ENCODE peak calls at places on chromosomes 5 and 9, in five cellular contexts. One of them, this sample, is unnamed.

GRCh38 chr5:161115941-161116340 is 263.9 kb upstream of the ATP10B start:
- DNase-seq in GM12878: no peak
- DNase-seq in HepG2: no peak
- DNase-seq in NT2/D1: no peak
- DNase-seq in H1: no peak
- DNase-seq in this sample: no peak

GRCh38 chr9:133828338-133828997 is 90.3 kb upstream of the SARDH start:
- DNase-seq in NT2/D1: no peak
- DNase-seq in HepG2: no peak
- DNase-seq in GM12878: no peak
- DNase-seq in H1: no peak
- DNase-seq in this sample: no peak

GRCh38 chr5:126354857-126355731 is 68.1 kb upstream of the GRAMD2B start:
- DNase-seq in NT2/D1: no peak
- DNase-seq in GM12878: no peak
- DNase-seq in H1: no peak
- DNase-seq in HepG2: no peak
- DNase-seq in this sample: no peak

GRCh38 chr5:115052948-115053347 is 116.8 kb downstream of the TRIM36 start:
- DNase-seq in GM12878: no peak
- DNase-seq in H1: no peak
- DNase-seq in NT2/D1: no peak
- DNase-seq in HepG2: no peak
- DNase-seq in this sample: no peak

GRCh38 chr5:17415282-17415681 is 82.7 kb upstream of the TAF11L2 start:
- DNase-seq in H1: no peak
- DNase-seq in NT2/D1: no peak
- DNase-seq in HepG2: no peak
- DNase-seq in GM12878: no peak
- DNase-seq in this sample: no peak

GRCh38 chr5:94830520-94830919 is 212.1 kb downstream of the SLF1 start:
- DNase-seq in GM12878: no peak
- DNase-seq in HepG2: no peak
- DNase-seq in NT2/D1: no peak
- DNase-seq in H1: no peak
- DNase-seq in this sample: peak; percentile 9

GRCh38 chr5:149363345-149363744 is 5.5 kb downstream of the PCYOX1L start:
- DNase-seq in H1: no peak
- DNase-seq in HepG2: no peak
- DNase-seq in GM12878: no peak
- DNase-seq in NT2/D1: no peak
- DNase-seq in this sample: no peak

GRCh38 chr5:142426129-142426641 is 101.4 kb upstream of the SPRY4 start:
- DNase-seq in H1: no peak
- DNase-seq in NT2/D1: no peak
- DNase-seq in HepG2: no peak
- DNase-seq in GM12878: no peak
- DNase-seq in this sample: no peak

GRCh38 chr9:33867747-33868429 is 50.9 kb downstream of the UBE2R2 start:
- DNase-seq in H1: peak; percentile 41
- DNase-seq in GM12878: no peak
- DNase-seq in HepG2: no peak
- DNase-seq in NT2/D1: no peak
- DNase-seq in this sample: no peak

GRCh38 chr5:126741361-126741760 is 35.6 kb upstream of the LMNB1 start:
- DNase-seq in HepG2: no peak
- DNase-seq in GM12878: no peak
- DNase-seq in H1: no peak
- DNase-seq in NT2/D1: no peak
- DNase-seq in this sample: no peak

GRCh38 chr9:126248680-126249079 is 77.9 kb upstream of the MVB12B start:
- DNase-seq in GM12878: no peak
- DNase-seq in HepG2: no peak
- DNase-seq in H1: no peak
- DNase-seq in NT2/D1: no peak
- DNase-seq in this sample: no peak

GRCh38 chr5:115847290-115847689 is 5.6 kb downstream of the AP3S1 start:
- DNase-seq in H1: no peak
- DNase-seq in NT2/D1: no peak
- DNase-seq in HepG2: no peak
- DNase-seq in GM12878: no peak
- DNase-seq in this sample: no peak

GRCh38 chr9:127968046-127968445 is 12.7 kb downstream of the EEIG1 start:
- DNase-seq in HepG2: no peak
- DNase-seq in NT2/D1: no peak
- DNase-seq in H1: no peak
- DNase-seq in GM12878: no peak
- DNase-seq in this sample: no peak

GRCh38 chr5:36606437-36607113 is at the start of gene SLC1A3:
- DNase-seq in NT2/D1: no peak
- DNase-seq in H1: peak; percentile 71
- DNase-seq in HepG2: no peak
- DNase-seq in GM12878: peak; percentile 28
- DNase-seq in this sample: peak; percentile 78

GRCh38 chr5:74863726-74864125 is 2.5 kb downstream of the FAM169A start:
- DNase-seq in H1: no peak
- DNase-seq in HepG2: no peak
- DNase-seq in NT2/D1: no peak
- DNase-seq in GM12878: no peak
- DNase-seq in this sample: no peak

GRCh38 chr9:22813520-22813919 is 366.9 kb downstream of the DMRTA1 start:
- DNase-seq in NT2/D1: peak; percentile 5
- DNase-seq in H1: no peak
- DNase-seq in GM12878: no peak
- DNase-seq in HepG2: peak; percentile 2
- DNase-seq in this sample: no peak

GRCh38 chr9:127828262-127829031 is 25.8 kb downstream of the FPGS start:
- DNase-seq in NT2/D1: peak; percentile 87
- DNase-seq in GM12878: no peak
- DNase-seq in HepG2: peak; percentile 83
- DNase-seq in H1: peak; percentile 97
- DNase-seq in this sample: peak; percentile 59

GRCh38 chr9:21525174-21525573 is 43.1 kb upstream of the IFNE start:
- DNase-seq in HepG2: no peak
- DNase-seq in NT2/D1: no peak
- DNase-seq in GM12878: no peak
- DNase-seq in H1: no peak
- DNase-seq in this sample: no peak

GRCh38 chr9:93918071-93918470 is 37.1 kb downstream of the BARX1 start:
- DNase-seq in GM12878: no peak
- DNase-seq in H1: no peak
- DNase-seq in HepG2: no peak
- DNase-seq in NT2/D1: no peak
- DNase-seq in this sample: no peak

GRCh38 chr5:151751593-151751992 is 6.8 kb downstream of the ATOX1 start:
- DNase-seq in HepG2: no peak
- DNase-seq in NT2/D1: no peak
- DNase-seq in GM12878: no peak
- DNase-seq in H1: no peak
- DNase-seq in this sample: no peak

GRCh38 chr5:148748702-148749101 is 77.7 kb upstream of the ADRB2 start:
- DNase-seq in GM12878: no peak
- DNase-seq in NT2/D1: no peak
- DNase-seq in HepG2: no peak
- DNase-seq in H1: no peak
- DNase-seq in this sample: no peak

GRCh38 chr9:115595951-115596742 is 478.2 kb upstream of the TNC start:
- DNase-seq in H1: no peak
- DNase-seq in NT2/D1: no peak
- DNase-seq in HepG2: no peak
- DNase-seq in GM12878: no peak
- DNase-seq in this sample: no peak

GRCh38 chr9:16901589-16901988 is 31.1 kb upstream of the BNC2 start:
- DNase-seq in GM12878: no peak
- DNase-seq in H1: no peak
- DNase-seq in NT2/D1: no peak
- DNase-seq in HepG2: no peak
- DNase-seq in this sample: no peak

GRCh38 chr9:134895849-134896833 is 15.5 kb downstream of the FCN2 start:
- DNase-seq in NT2/D1: peak; percentile 23
- DNase-seq in H1: no peak
- DNase-seq in GM12878: no peak
- DNase-seq in HepG2: no peak
- DNase-seq in this sample: peak; percentile 73

GRCh38 chr9:79395691-79396558 is 175.8 kb upstream of the TLE4 start:
- DNase-seq in H1: no peak
- DNase-seq in NT2/D1: peak; percentile 30
- DNase-seq in GM12878: no peak
- DNase-seq in HepG2: no peak
- DNase-seq in this sample: no peak

GRCh38 chr5:132429451-132430440 is 60.2 kb downstream of the SLC22A5 start:
- DNase-seq in HepG2: peak; percentile 33
- DNase-seq in H1: no peak
- DNase-seq in GM12878: no peak
- DNase-seq in NT2/D1: no peak
- DNase-seq in this sample: no peak

DNA sequence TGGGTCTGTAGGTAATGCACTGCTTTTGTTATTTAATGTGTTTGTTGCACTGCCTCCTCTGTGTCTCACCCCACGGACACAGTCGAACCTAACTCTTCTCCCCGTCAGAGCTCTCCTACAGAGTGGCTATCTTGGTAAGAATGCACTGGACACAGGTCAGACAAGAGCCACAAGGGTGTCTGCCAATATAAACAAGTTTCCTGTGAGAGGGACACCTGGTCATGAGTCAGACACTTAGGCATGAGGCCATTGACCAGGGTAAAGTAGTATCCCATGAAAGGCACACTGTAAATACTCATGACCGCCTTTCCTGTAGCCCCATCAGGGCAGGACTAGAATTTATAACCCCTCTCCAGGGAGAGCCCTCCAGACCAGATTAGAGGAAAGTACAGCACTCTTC is 115.5 kb downstream of the SLC12A2 start:
- DNase-seq in GM12878: no peak
- DNase-seq in HepG2: no peak
- DNase-seq in H1: no peak
- DNase-seq in NT2/D1: no peak
- DNase-seq in this sample: no peak
- TF ChIP-seq SUZ12 in GM12878: no peak
- TF ChIP-seq SUZ12 in HepG2: no peak
- TF ChIP-seq SUZ12 in H1: no peak
- TF ChIP-seq SUZ12 in NT2/D1: no peak
- TF ChIP-seq SUZ12 in this sample: no peak

GRCh38 chr5:120882042-120882775 is 418.1 kb downstream of the PRR16 start:
- DNase-seq in NT2/D1: no peak
- DNase-seq in H1: no peak
- DNase-seq in GM12878: no peak
- DNase-seq in HepG2: no peak
- DNase-seq in this sample: no peak
- TF ChIP-seq SUZ12 in NT2/D1: no peak
- TF ChIP-seq SUZ12 in H1: no peak
- TF ChIP-seq SUZ12 in GM12878: no peak
- TF ChIP-seq SUZ12 in HepG2: no peak
- TF ChIP-seq SUZ12 in this sample: no peak

GRCh38 chr5:158792186-158792585 is 307.5 kb downstream of the EBF1 start:
- DNase-seq in GM12878: no peak
- DNase-seq in HepG2: no peak
- DNase-seq in NT2/D1: no peak
- DNase-seq in H1: no peak
- DNase-seq in this sample: no peak
- TF ChIP-seq SUZ12 in GM12878: no peak
- TF ChIP-seq SUZ12 in HepG2: no peak
- TF ChIP-seq SUZ12 in NT2/D1: no peak
- TF ChIP-seq SUZ12 in H1: no peak
- TF ChIP-seq SUZ12 in this sample: no peak

GRCh38 chr5:96509721-96510383 is 76.8 kb upstream of the PCSK1 start:
- DNase-seq in H1: no peak
- DNase-seq in HepG2: no peak
- DNase-seq in GM12878: no peak
- DNase-seq in NT2/D1: no peak
- DNase-seq in this sample: no peak
- TF ChIP-seq SUZ12 in H1: no peak
- TF ChIP-seq SUZ12 in HepG2: no peak
- TF ChIP-seq SUZ12 in GM12878: no peak
- TF ChIP-seq SUZ12 in NT2/D1: no peak
- TF ChIP-seq SUZ12 in this sample: no peak

DNA sequence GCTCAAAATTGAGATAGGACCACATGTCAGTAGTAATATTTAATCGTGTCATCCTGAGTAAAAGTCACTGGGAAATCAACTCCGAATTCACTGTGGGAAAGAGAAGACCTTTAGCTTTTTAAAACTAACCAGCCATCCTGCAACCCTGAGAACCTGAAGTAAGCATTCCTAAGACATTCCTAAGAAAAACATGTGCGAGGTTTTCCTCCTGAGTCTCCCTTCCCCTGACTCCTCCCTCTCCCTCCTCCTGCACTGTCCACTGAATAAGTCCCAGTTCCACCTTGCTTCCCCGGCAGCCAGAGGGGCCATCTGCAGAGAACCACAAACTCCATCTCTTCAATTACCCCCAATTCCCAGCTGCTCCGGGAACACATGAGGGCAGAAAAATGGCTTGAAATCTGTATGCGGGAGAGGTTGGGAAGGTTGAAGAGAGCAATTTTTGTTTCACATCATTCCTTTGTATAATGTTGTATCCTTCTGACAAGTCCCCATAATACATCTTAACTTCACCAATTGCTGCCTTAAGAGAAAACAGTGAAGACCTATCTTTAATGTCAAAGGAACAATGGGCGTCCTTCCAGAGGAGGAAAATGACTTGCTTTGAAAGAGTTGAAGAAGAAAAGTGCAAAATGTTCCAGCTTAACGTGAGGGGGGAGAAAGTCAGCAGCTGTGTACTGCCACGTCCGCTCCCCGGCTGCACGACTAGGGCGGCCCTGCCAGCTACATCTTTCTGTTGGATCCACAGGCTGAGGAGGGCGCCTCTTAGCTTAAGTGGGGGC is 186.3 kb downstream of the ZNF462 start:
- DNase-seq in HepG2: no peak
- DNase-seq in GM12878: no peak
- DNase-seq in H1: peak; percentile 48
- DNase-seq in NT2/D1: no peak
- DNase-seq in this sample: no peak
- TF ChIP-seq SUZ12 in HepG2: no peak
- TF ChIP-seq SUZ12 in GM12878: no peak
- TF ChIP-seq SUZ12 in H1: no peak
- TF ChIP-seq SUZ12 in NT2/D1: no peak
- TF ChIP-seq SUZ12 in this sample: no peak

GRCh38 chr5:134846641-134846960 is 833 bp downstream of the C5orf24 start:
- DNase-seq in GM12878: no peak
- DNase-seq in HepG2: peak; percentile 25
- DNase-seq in H1: no peak
- DNase-seq in NT2/D1: no peak
- DNase-seq in this sample: no peak
- TF ChIP-seq SUZ12 in GM12878: no peak
- TF ChIP-seq SUZ12 in HepG2: no peak
- TF ChIP-seq SUZ12 in H1: no peak
- TF ChIP-seq SUZ12 in NT2/D1: no peak
- TF ChIP-seq SUZ12 in this sample: no peak

DNA sequence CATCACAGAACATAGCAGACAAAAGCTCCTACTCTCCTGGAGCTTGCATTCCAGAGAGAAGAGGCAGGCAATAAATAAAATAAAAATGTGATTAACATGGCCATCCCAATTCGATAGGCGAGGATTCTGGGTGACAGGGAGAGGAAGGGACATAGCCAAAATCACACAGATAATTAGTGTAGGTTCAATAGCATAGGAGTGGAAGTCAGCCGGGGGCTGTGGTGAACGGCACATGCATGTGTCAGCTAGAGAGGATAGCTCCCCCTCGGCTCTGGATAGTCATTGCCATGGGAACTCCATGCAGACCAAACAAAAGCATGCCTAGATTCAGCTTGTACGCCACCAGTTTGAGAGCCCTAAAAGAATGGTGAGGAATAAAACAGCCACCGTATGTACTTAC is 223.4 kb downstream of the GRIA1 start:
- DNase-seq in NT2/D1: no peak
- DNase-seq in GM12878: no peak
- DNase-seq in HepG2: no peak
- DNase-seq in H1: no peak
- DNase-seq in this sample: no peak
- TF ChIP-seq SUZ12 in NT2/D1: no peak
- TF ChIP-seq SUZ12 in GM12878: no peak
- TF ChIP-seq SUZ12 in HepG2: no peak
- TF ChIP-seq SUZ12 in H1: no peak
- TF ChIP-seq SUZ12 in this sample: no peak

This sample was measured in HEK293T.